ENCODE peak calls at places on chromosomes 11 and 22, in four cellular contexts. Y is stimulated activated CD4-positive, alpha-beta T cell treated with anti-CD3 and anti-CD28 coated beads, Interleukin-15, amount 100 ng/mL, for 1 hour; W is ecto neural progenitor cell; N is H9. P is an unnamed sample.

GRCh38 chr11:23455291-23455864 is 595.1 kb upstream of the CCDC179 start:
- DNase-seq in Y (no peak), N (no peak), W (no peak), P (no peak)

GRCh38 chr11:45982656-45983470 is 60.4 kb downstream of the LARGE2 start:
- DNase-seq in W (peak; percentile 57), Y (no peak), N (peak; percentile 87), P (peak; percentile 13)

GRCh38 chr11:8693010-8693551 is 10.5 kb downstream of the RPL27A start:
- DNase-seq in W (no peak), N (no peak), Y (no peak), P (no peak)

GRCh38 chr11:126824035-126824607 is 176.4 kb downstream of the KIRREL3 start:
- DNase-seq in W (no peak), Y (no peak), N (peak; percentile 56), P (no peak)

GRCh38 chr11:117989351-117990102 is 3.3 kb downstream of the IL10RA start:
- DNase-seq in N (no peak), Y (no peak), W (no peak), P (no peak)

GRCh38 chr22:45202333-45203149 is 38.2 kb downstream of the KIAA0930 start:
- DNase-seq in W (no peak), N (peak; percentile 23), Y (no peak), P (no peak)

GRCh38 chr11:117289795-117290194 is 1.4 kb upstream of the BACE1-AS start:
- DNase-seq in N (no peak), W (no peak), Y (no peak), P (no peak)

GRCh38 chr11:70367071-70367470 is 31.3 kb upstream of the CTTN start:
- DNase-seq in W (no peak), Y (no peak), N (no peak), P (no peak)

GRCh38 chr11:44066732-44067131 is 662 bp downstream of the ACCS start:
- DNase-seq in W (no peak), Y (no peak), N (no peak), P (no peak)

GRCh38 chr11:11816511-11817319 is 25.1 kb upstream of the USP47 start:
- DNase-seq in N (no peak), W (no peak), Y (no peak), P (peak; percentile 3)

GRCh38 chr11:394034-394857 is at the start of gene PKP3:
- DNase-seq in Y (no peak), N (peak; percentile 88), W (peak; percentile 72), P (peak; percentile 76)